ENCODE peak calls at places on chromosomes 16 and 17, in nine cellular contexts. One of them, this sample, is unnamed.

GRCh38 chr16:31471875-31472558 is at the start of gene TGFB1I1:
- DNase-seq in stomach: no peak
- DNase-seq in suprapubic skin: no peak
- DNase-seq in cardiac muscle cell: peak; percentile 60
- DNase-seq in uterus: peak; percentile 90
- DNase-seq in PC-9: no peak
- DNase-seq in fibroblast of pulmonary artery: peak; percentile 85
- DNase-seq in foreskin fibroblast: peak; percentile 83
- DNase-seq in esophagus muscularis mucosa: no peak
- DNase-seq in this sample: no peak

GRCh38 chr17:6677158-6677831 is 25.7 kb downstream of the C17orf100 start:
- DNase-seq in PC-9: no peak
- DNase-seq in cardiac muscle cell: no peak
- DNase-seq in fibroblast of pulmonary artery: no peak
- DNase-seq in foreskin fibroblast: peak; percentile 35
- DNase-seq in uterus: no peak
- DNase-seq in stomach: peak; percentile 29
- DNase-seq in esophagus muscularis mucosa: no peak
- DNase-seq in suprapubic skin: no peak
- DNase-seq in this sample: no peak

GRCh38 chr16:88640520-88641247 is 2.3 kb downstream of the IL17C start:
- DNase-seq in stomach: no peak
- DNase-seq in esophagus muscularis mucosa: no peak
- DNase-seq in PC-9: no peak
- DNase-seq in uterus: no peak
- DNase-seq in cardiac muscle cell: no peak
- DNase-seq in foreskin fibroblast: no peak
- DNase-seq in fibroblast of pulmonary artery: no peak
- DNase-seq in suprapubic skin: no peak
- DNase-seq in this sample: no peak

GRCh38 chr16:11779074-11779473 is 18.0 kb downstream of the ZC3H7A start:
- DNase-seq in PC-9: no peak
- DNase-seq in foreskin fibroblast: no peak
- DNase-seq in esophagus muscularis mucosa: no peak
- DNase-seq in fibroblast of pulmonary artery: no peak
- DNase-seq in uterus: no peak
- DNase-seq in suprapubic skin: no peak
- DNase-seq in cardiac muscle cell: no peak
- DNase-seq in stomach: no peak
- DNase-seq in this sample: no peak

GRCh38 chr17:82587234-82588086 is 60.8 kb downstream of the WDR45B start:
- DNase-seq in PC-9: no peak
- DNase-seq in suprapubic skin: no peak
- DNase-seq in esophagus muscularis mucosa: no peak
- DNase-seq in fibroblast of pulmonary artery: no peak
- DNase-seq in uterus: no peak
- DNase-seq in cardiac muscle cell: no peak
- DNase-seq in stomach: no peak
- DNase-seq in foreskin fibroblast: no peak
- DNase-seq in this sample: no peak

GRCh38 chr17:72648702-72649101 is 443.8 kb downstream of the SLC39A11 start:
- DNase-seq in stomach: no peak
- DNase-seq in foreskin fibroblast: no peak
- DNase-seq in esophagus muscularis mucosa: no peak
- DNase-seq in cardiac muscle cell: no peak
- DNase-seq in uterus: no peak
- DNase-seq in PC-9: no peak
- DNase-seq in suprapubic skin: no peak
- DNase-seq in fibroblast of pulmonary artery: no peak
- DNase-seq in this sample: no peak

GRCh38 chr17:13981881-13982280 is 87.4 kb upstream of the COX10 start:
- DNase-seq in uterus: no peak
- DNase-seq in suprapubic skin: no peak
- DNase-seq in stomach: no peak
- DNase-seq in esophagus muscularis mucosa: no peak
- DNase-seq in PC-9: no peak
- DNase-seq in fibroblast of pulmonary artery: no peak
- DNase-seq in foreskin fibroblast: no peak
- DNase-seq in cardiac muscle cell: no peak
- DNase-seq in this sample: no peak

GRCh38 chr17:75861927-75862317 is 6.8 kb upstream of the WBP2 start:
- DNase-seq in PC-9: no peak
- DNase-seq in fibroblast of pulmonary artery: no peak
- DNase-seq in foreskin fibroblast: no peak
- DNase-seq in esophagus muscularis mucosa: no peak
- DNase-seq in stomach: no peak
- DNase-seq in suprapubic skin: no peak
- DNase-seq in uterus: no peak
- DNase-seq in cardiac muscle cell: no peak
- DNase-seq in this sample: peak; percentile 73

GRCh38 chr16:30110661-30111060 is 2.7 kb downstream of the GDPD3 start:
- DNase-seq in suprapubic skin: no peak
- DNase-seq in foreskin fibroblast: no peak
- DNase-seq in fibroblast of pulmonary artery: no peak
- DNase-seq in uterus: no peak
- DNase-seq in stomach: no peak
- DNase-seq in cardiac muscle cell: no peak
- DNase-seq in PC-9: peak; percentile 61
- DNase-seq in esophagus muscularis mucosa: no peak
- DNase-seq in this sample: no peak

GRCh38 chr17:19354123-19354522 is 8.4 kb downstream of the B9D1 start:
- DNase-seq in cardiac muscle cell: no peak
- DNase-seq in PC-9: peak; percentile 47
- DNase-seq in esophagus muscularis mucosa: no peak
- DNase-seq in uterus: no peak
- DNase-seq in stomach: no peak
- DNase-seq in fibroblast of pulmonary artery: peak; percentile 83
- DNase-seq in suprapubic skin: no peak
- DNase-seq in foreskin fibroblast: peak; percentile 88
- DNase-seq in this sample: no peak

GRCh38 chr17:36129616-36130015 is 26.0 kb downstream of the CCL4 start:
- DNase-seq in stomach: no peak
- DNase-seq in suprapubic skin: no peak
- DNase-seq in fibroblast of pulmonary artery: no peak
- DNase-seq in PC-9: no peak
- DNase-seq in esophagus muscularis mucosa: no peak
- DNase-seq in uterus: no peak
- DNase-seq in foreskin fibroblast: no peak
- DNase-seq in cardiac muscle cell: no peak
- DNase-seq in this sample: no peak

GRCh38 chr16:4733747-4734062 is 366 bp downstream of the ANKS3 start:
- DNase-seq in cardiac muscle cell: no peak
- DNase-seq in foreskin fibroblast: no peak
- DNase-seq in esophagus muscularis mucosa: no peak
- DNase-seq in uterus: no peak
- DNase-seq in stomach: no peak
- DNase-seq in suprapubic skin: no peak
- DNase-seq in fibroblast of pulmonary artery: no peak
- DNase-seq in PC-9: no peak
- DNase-seq in this sample: no peak

GRCh38 chr17:63646492-63646815 is 24.2 kb downstream of the MAP3K3 start:
- DNase-seq in stomach: no peak
- DNase-seq in cardiac muscle cell: no peak
- DNase-seq in PC-9: no peak
- DNase-seq in foreskin fibroblast: no peak
- DNase-seq in esophagus muscularis mucosa: no peak
- DNase-seq in suprapubic skin: no peak
- DNase-seq in fibroblast of pulmonary artery: no peak
- DNase-seq in uterus: no peak
- DNase-seq in this sample: no peak

GRCh38 chr16:77211880-77212735 is 12.9 kb downstream of the SYCE1L start:
- DNase-seq in esophagus muscularis mucosa: no peak
- DNase-seq in fibroblast of pulmonary artery: peak; percentile 27
- DNase-seq in suprapubic skin: peak; percentile 86
- DNase-seq in cardiac muscle cell: peak; percentile 64
- DNase-seq in stomach: peak; percentile 47
- DNase-seq in uterus: peak; percentile 63
- DNase-seq in foreskin fibroblast: no peak
- DNase-seq in PC-9: no peak
- DNase-seq in this sample: peak; percentile 89

GRCh38 chr16:27853651-27854050 is 209.9 kb downstream of the GSG1L start:
- DNase-seq in suprapubic skin: peak; percentile 18
- DNase-seq in foreskin fibroblast: no peak
- DNase-seq in fibroblast of pulmonary artery: no peak
- DNase-seq in PC-9: no peak
- DNase-seq in stomach: no peak
- DNase-seq in cardiac muscle cell: no peak
- DNase-seq in uterus: no peak
- DNase-seq in esophagus muscularis mucosa: no peak
- DNase-seq in this sample: no peak

DNA sequence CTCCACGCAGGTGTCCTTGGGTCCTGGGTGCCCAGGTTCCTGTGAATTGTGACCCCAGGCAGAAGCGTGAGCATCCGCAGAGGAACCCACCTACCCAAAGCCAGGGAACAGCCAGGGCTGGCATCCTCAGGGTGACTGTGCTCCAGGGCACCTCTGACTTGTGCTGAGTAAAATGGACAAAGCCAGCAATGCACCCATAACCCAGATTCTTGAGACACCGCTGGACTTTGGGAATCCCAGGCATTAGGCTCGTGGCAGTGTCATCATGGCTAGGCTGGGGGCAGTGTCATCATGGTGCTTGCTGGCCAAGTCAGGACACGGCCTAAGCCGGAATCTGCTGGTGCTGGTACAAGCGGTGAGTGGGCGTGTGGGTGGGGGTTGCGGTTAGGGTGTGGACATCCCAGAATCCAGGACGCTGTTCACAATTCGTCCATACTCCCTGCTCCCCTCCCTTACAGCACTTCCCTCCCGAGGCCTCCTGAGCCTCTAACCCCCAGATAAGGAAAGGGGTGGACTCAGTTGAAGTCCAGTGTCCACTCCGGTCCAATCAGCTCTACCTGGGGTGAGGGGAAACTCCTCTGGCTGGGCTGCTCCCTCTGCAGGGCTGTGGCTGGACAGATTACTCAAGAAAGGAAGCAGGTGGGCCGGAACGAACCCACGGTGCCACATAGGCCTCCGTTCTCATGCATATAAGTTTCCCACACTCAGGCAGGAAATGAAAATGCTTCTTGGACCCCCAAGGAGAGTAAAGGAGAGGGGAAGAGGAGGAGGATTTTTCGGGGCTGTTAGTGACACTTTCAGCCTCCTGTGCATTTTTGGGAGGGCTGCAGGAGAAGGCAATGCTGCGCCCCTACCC is 138.9 kb downstream of the SEC14L1 start:
- DNase-seq in foreskin fibroblast: no peak
- DNase-seq in cardiac muscle cell: peak; percentile 62
- DNase-seq in suprapubic skin: no peak
- DNase-seq in PC-9: peak; percentile 72
- DNase-seq in uterus: no peak
- DNase-seq in esophagus muscularis mucosa: no peak
- DNase-seq in fibroblast of pulmonary artery: peak; percentile 90
- DNase-seq in stomach: peak; percentile 44
- DNase-seq in this sample: no peak
- TF ChIP-seq CTCF in foreskin fibroblast: no peak
- TF ChIP-seq CTCF in cardiac muscle cell: peak; percentile 1
- TF ChIP-seq CTCF in suprapubic skin: no peak
- TF ChIP-seq CTCF in PC-9: no peak
- TF ChIP-seq CTCF in uterus: no peak
- TF ChIP-seq CTCF in esophagus muscularis mucosa: no peak
- TF ChIP-seq CTCF in fibroblast of pulmonary artery: peak; percentile 12
- TF ChIP-seq CTCF in stomach: no peak
- TF ChIP-seq CTCF in this sample: no peak

DNA sequence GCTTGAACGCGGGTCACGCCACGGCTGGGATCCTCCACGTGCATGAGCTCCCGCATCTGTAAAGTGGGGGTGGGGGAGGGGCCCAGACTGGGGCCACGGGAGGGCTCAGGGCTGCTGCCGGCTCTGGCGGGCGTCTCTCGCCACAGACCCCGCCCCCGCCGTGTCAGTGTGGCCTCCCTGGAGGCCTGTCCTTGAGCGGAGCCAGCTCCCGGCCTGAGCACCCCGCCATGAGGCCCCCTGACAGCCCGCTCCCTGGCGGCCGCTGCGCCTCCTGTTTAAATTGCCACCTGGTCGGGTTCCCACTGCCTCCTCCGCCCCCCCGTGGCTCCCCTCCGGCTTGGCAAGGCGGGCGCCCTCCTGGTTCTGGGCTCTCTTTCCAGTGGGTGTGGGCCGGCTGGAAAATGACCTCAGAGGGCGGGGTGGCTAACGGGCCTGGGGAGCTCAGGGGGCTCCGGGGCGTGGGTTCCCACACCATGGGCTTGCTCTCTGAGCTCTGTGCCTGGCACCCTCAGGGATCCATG is 42.1 kb upstream of the SSTR5 start:
- DNase-seq in esophagus muscularis mucosa: no peak
- DNase-seq in uterus: no peak
- DNase-seq in cardiac muscle cell: no peak
- DNase-seq in suprapubic skin: no peak
- DNase-seq in stomach: no peak
- DNase-seq in PC-9: no peak
- DNase-seq in fibroblast of pulmonary artery: no peak
- DNase-seq in foreskin fibroblast: no peak
- DNase-seq in this sample: no peak
- TF ChIP-seq CTCF in esophagus muscularis mucosa: no peak
- TF ChIP-seq CTCF in uterus: no peak
- TF ChIP-seq CTCF in cardiac muscle cell: no peak
- TF ChIP-seq CTCF in suprapubic skin: no peak
- TF ChIP-seq CTCF in stomach: no peak
- TF ChIP-seq CTCF in PC-9: no peak
- TF ChIP-seq CTCF in fibroblast of pulmonary artery: no peak
- TF ChIP-seq CTCF in foreskin fibroblast: no peak
- TF ChIP-seq CTCF in this sample: no peak

DNA sequence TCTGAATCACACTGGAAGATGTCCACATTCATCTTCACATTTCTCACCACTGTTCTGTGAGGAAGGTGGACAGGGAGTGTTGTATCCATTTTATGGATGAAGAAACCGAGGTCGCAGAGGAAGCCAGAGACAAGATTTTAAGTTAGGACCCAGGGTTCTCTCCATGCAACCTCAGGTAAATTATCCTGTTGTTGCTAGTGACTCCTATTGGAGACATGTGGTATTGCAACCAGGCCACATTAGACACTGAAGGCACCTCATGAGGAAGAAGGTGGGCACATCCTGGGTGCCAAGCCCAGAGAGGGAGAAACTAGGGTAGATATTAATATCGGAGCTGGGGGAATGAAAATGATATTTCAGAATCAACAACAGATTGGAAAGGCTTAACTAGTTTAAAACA is 8.5 kb upstream of the WNT9B start:
- DNase-seq in fibroblast of pulmonary artery: no peak
- DNase-seq in cardiac muscle cell: no peak
- DNase-seq in PC-9: no peak
- DNase-seq in esophagus muscularis mucosa: no peak
- DNase-seq in foreskin fibroblast: no peak
- DNase-seq in suprapubic skin: no peak
- DNase-seq in uterus: no peak
- DNase-seq in stomach: no peak
- DNase-seq in this sample: no peak
- TF ChIP-seq CTCF in fibroblast of pulmonary artery: peak; percentile 62
- TF ChIP-seq CTCF in cardiac muscle cell: peak; percentile 59
- TF ChIP-seq CTCF in PC-9: peak; percentile 79
- TF ChIP-seq CTCF in esophagus muscularis mucosa: no peak
- TF ChIP-seq CTCF in foreskin fibroblast: peak; percentile 47
- TF ChIP-seq CTCF in suprapubic skin: no peak
- TF ChIP-seq CTCF in uterus: no peak
- TF ChIP-seq CTCF in stomach: no peak
- TF ChIP-seq CTCF in this sample: no peak

DNA sequence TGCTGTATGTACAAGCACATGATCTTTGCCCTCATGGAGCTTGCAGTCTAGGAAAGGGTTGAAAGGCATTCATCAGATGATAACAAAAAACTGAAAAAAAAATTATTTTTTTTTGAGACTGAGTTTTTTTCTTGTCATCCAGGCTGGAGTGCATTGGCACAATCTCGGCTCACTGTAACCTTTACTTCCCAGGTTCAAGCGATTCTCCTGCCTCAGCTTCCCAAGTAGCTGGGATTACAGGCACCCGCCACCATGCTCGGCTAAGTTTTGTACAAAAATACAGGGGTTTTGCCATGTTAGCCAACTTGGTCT is 38.7 kb upstream of the BCAS3 start:
- DNase-seq in cardiac muscle cell: no peak
- DNase-seq in esophagus muscularis mucosa: no peak
- DNase-seq in stomach: no peak
- DNase-seq in fibroblast of pulmonary artery: no peak
- DNase-seq in foreskin fibroblast: no peak
- DNase-seq in uterus: no peak
- DNase-seq in PC-9: no peak
- DNase-seq in suprapubic skin: no peak
- DNase-seq in this sample: no peak
- TF ChIP-seq CTCF in cardiac muscle cell: no peak
- TF ChIP-seq CTCF in esophagus muscularis mucosa: no peak
- TF ChIP-seq CTCF in stomach: no peak
- TF ChIP-seq CTCF in fibroblast of pulmonary artery: no peak
- TF ChIP-seq CTCF in foreskin fibroblast: no peak
- TF ChIP-seq CTCF in uterus: no peak
- TF ChIP-seq CTCF in PC-9: peak; percentile 6
- TF ChIP-seq CTCF in suprapubic skin: no peak
- TF ChIP-seq CTCF in this sample: no peak

This sample was measured in lower leg skin.